ENCODE peak calls at places on chromosomes 3 and 15, in seven cellular contexts. One of them, this sample, is unnamed.
A peak's percentile ranks its signal among the peaks of the same experiment; 100 is the strongest.

GRCh38 chr3:15467227-15468181 is 40.1 kb downstream of the EAF1 start:
- DNase-seq in CD8-positive, alpha-beta T cell: no peak
- DNase-seq in AG09309: no peak
- DNase-seq in Panc1: no peak
- DNase-seq in body of pancreas: no peak
- DNase-seq in progenitor cell of endocrine pancreas: no peak
- DNase-seq in gastrocnemius medialis: peak; percentile 86
- DNase-seq in this sample: no peak

GRCh38 chr3:57164217-57164605 is 942 bp downstream of the IL17RD start:
- DNase-seq in CD8-positive, alpha-beta T cell: no peak
- DNase-seq in AG09309: no peak
- DNase-seq in progenitor cell of endocrine pancreas: no peak
- DNase-seq in gastrocnemius medialis: no peak
- DNase-seq in Panc1: no peak
- DNase-seq in body of pancreas: peak; percentile 28
- DNase-seq in this sample: no peak

GRCh38 chr15:99437315-99438221 is 128.2 kb upstream of the MEF2A start:
- DNase-seq in body of pancreas: no peak
- DNase-seq in gastrocnemius medialis: no peak
- DNase-seq in progenitor cell of endocrine pancreas: peak; percentile 6
- DNase-seq in AG09309: no peak
- DNase-seq in Panc1: no peak
- DNase-seq in CD8-positive, alpha-beta T cell: no peak
- DNase-seq in this sample: no peak

GRCh38 chr3:169323580-169324453 is 339.7 kb downstream of the MECOM start:
- DNase-seq in AG09309: no peak
- DNase-seq in gastrocnemius medialis: no peak
- DNase-seq in progenitor cell of endocrine pancreas: no peak
- DNase-seq in Panc1: no peak
- DNase-seq in CD8-positive, alpha-beta T cell: no peak
- DNase-seq in body of pancreas: no peak
- DNase-seq in this sample: peak; percentile 44

GRCh38 chr15:87959080-87959479 is 297.5 kb downstream of the NTRK3 start:
- DNase-seq in Panc1: no peak
- DNase-seq in body of pancreas: no peak
- DNase-seq in AG09309: no peak
- DNase-seq in CD8-positive, alpha-beta T cell: no peak
- DNase-seq in progenitor cell of endocrine pancreas: no peak
- DNase-seq in gastrocnemius medialis: no peak
- DNase-seq in this sample: no peak

GRCh38 chr3:132550579-132551305 is 46.3 kb upstream of the ACKR4 start:
- DNase-seq in AG09309: no peak
- DNase-seq in gastrocnemius medialis: no peak
- DNase-seq in progenitor cell of endocrine pancreas: no peak
- DNase-seq in CD8-positive, alpha-beta T cell: no peak
- DNase-seq in body of pancreas: no peak
- DNase-seq in Panc1: no peak
- DNase-seq in this sample: no peak

GRCh38 chr3:11558461-11558903 is 85.2 kb downstream of the VGLL4 start:
- DNase-seq in body of pancreas: no peak
- DNase-seq in AG09309: no peak
- DNase-seq in CD8-positive, alpha-beta T cell: no peak
- DNase-seq in Panc1: no peak
- DNase-seq in gastrocnemius medialis: no peak
- DNase-seq in progenitor cell of endocrine pancreas: no peak
- DNase-seq in this sample: no peak

GRCh38 chr3:43142472-43142871 is 36.6 kb upstream of the POMGNT2 start:
- DNase-seq in Panc1: no peak
- DNase-seq in body of pancreas: no peak
- DNase-seq in CD8-positive, alpha-beta T cell: no peak
- DNase-seq in gastrocnemius medialis: no peak
- DNase-seq in progenitor cell of endocrine pancreas: no peak
- DNase-seq in AG09309: no peak
- DNase-seq in this sample: no peak

GRCh38 chr3:141644931-141645330 is 93.2 kb upstream of the RNF7 start:
- DNase-seq in gastrocnemius medialis: peak; percentile 43
- DNase-seq in progenitor cell of endocrine pancreas: peak; percentile 20
- DNase-seq in AG09309: peak; percentile 24
- DNase-seq in CD8-positive, alpha-beta T cell: peak; percentile 32
- DNase-seq in body of pancreas: peak; percentile 75
- DNase-seq in Panc1: peak; percentile 30
- DNase-seq in this sample: no peak

GRCh38 chr15:80892414-80892813 is 97.2 kb downstream of the MESD start:
- DNase-seq in AG09309: no peak
- DNase-seq in gastrocnemius medialis: no peak
- DNase-seq in Panc1: no peak
- DNase-seq in progenitor cell of endocrine pancreas: no peak
- DNase-seq in body of pancreas: no peak
- DNase-seq in CD8-positive, alpha-beta T cell: no peak
- DNase-seq in this sample: no peak

GRCh38 chr3:132405609-132406299 is 11.5 kb upstream of the DNAJC13 start:
- DNase-seq in progenitor cell of endocrine pancreas: no peak
- DNase-seq in AG09309: no peak
- DNase-seq in body of pancreas: no peak
- DNase-seq in Panc1: no peak
- DNase-seq in CD8-positive, alpha-beta T cell: no peak
- DNase-seq in gastrocnemius medialis: no peak
- DNase-seq in this sample: no peak

GRCh38 chr3:164418426-164418825 is 659.9 kb downstream of the SI start:
- DNase-seq in Panc1: no peak
- DNase-seq in AG09309: no peak
- DNase-seq in progenitor cell of endocrine pancreas: no peak
- DNase-seq in body of pancreas: no peak
- DNase-seq in CD8-positive, alpha-beta T cell: no peak
- DNase-seq in gastrocnemius medialis: no peak
- DNase-seq in this sample: no peak

GRCh38 chr3:25843332-25843731 is 53.4 kb downstream of the OXSM start:
- DNase-seq in body of pancreas: no peak
- DNase-seq in CD8-positive, alpha-beta T cell: no peak
- DNase-seq in progenitor cell of endocrine pancreas: no peak
- DNase-seq in AG09309: no peak
- DNase-seq in gastrocnemius medialis: no peak
- DNase-seq in Panc1: no peak
- DNase-seq in this sample: no peak

GRCh38 chr15:89654847-89655805 is at the start of gene KIF7:
- DNase-seq in CD8-positive, alpha-beta T cell: no peak
- DNase-seq in AG09309: no peak
- DNase-seq in gastrocnemius medialis: no peak
- DNase-seq in body of pancreas: no peak
- DNase-seq in progenitor cell of endocrine pancreas: peak; percentile 54
- DNase-seq in Panc1: no peak
- DNase-seq in this sample: no peak

GRCh38 chr3:10333359-10333670 is 12.4 kb upstream of the SEC13 start:
- DNase-seq in CD8-positive, alpha-beta T cell: no peak
- DNase-seq in AG09309: no peak
- DNase-seq in progenitor cell of endocrine pancreas: no peak
- DNase-seq in Panc1: no peak
- DNase-seq in gastrocnemius medialis: no peak
- DNase-seq in body of pancreas: no peak
- DNase-seq in this sample: no peak

GRCh38 chr15:92820233-92821021 is 79.7 kb upstream of the CHD2 start:
- DNase-seq in body of pancreas: peak; percentile 94
- DNase-seq in Panc1: no peak
- DNase-seq in gastrocnemius medialis: peak; percentile 92
- DNase-seq in CD8-positive, alpha-beta T cell: peak; percentile 64
- DNase-seq in AG09309: no peak
- DNase-seq in progenitor cell of endocrine pancreas: peak; percentile 84
- DNase-seq in this sample: peak; percentile 58

GRCh38 chr15:80608688-80609087 is 86.4 kb upstream of the ABHD17C start:
- DNase-seq in progenitor cell of endocrine pancreas: no peak
- DNase-seq in gastrocnemius medialis: no peak
- DNase-seq in CD8-positive, alpha-beta T cell: no peak
- DNase-seq in AG09309: no peak
- DNase-seq in body of pancreas: no peak
- DNase-seq in Panc1: no peak
- DNase-seq in this sample: no peak

GRCh38 chr3:111070772-111071256 is 802 bp upstream of the NECTIN3 start:
- DNase-seq in gastrocnemius medialis: no peak
- DNase-seq in progenitor cell of endocrine pancreas: no peak
- DNase-seq in Panc1: no peak
- DNase-seq in AG09309: no peak
- DNase-seq in CD8-positive, alpha-beta T cell: no peak
- DNase-seq in body of pancreas: no peak
- DNase-seq in this sample: no peak

GRCh38 chr15:73873889-73874511 is 636 bp downstream of the TBC1D21 start:
- DNase-seq in CD8-positive, alpha-beta T cell: no peak
- DNase-seq in progenitor cell of endocrine pancreas: no peak
- DNase-seq in body of pancreas: peak; percentile 37
- DNase-seq in Panc1: peak; percentile 46
- DNase-seq in AG09309: peak; percentile 20
- DNase-seq in gastrocnemius medialis: no peak
- DNase-seq in this sample: peak; percentile 18

GRCh38 chr15:99755692-99756409 is 22.6 kb upstream of the LYSMD4 start:
- DNase-seq in Panc1: peak; percentile 54
- DNase-seq in progenitor cell of endocrine pancreas: no peak
- DNase-seq in gastrocnemius medialis: no peak
- DNase-seq in body of pancreas: peak; percentile 50
- DNase-seq in CD8-positive, alpha-beta T cell: peak; percentile 8
- DNase-seq in AG09309: peak; percentile 24
- DNase-seq in this sample: peak; percentile 18

GRCh38 chr3:72375237-72376154 is 472.7 kb downstream of the SHQ1 start:
- DNase-seq in gastrocnemius medialis: no peak
- DNase-seq in progenitor cell of endocrine pancreas: no peak
- DNase-seq in Panc1: no peak
- DNase-seq in AG09309: no peak
- DNase-seq in body of pancreas: no peak
- DNase-seq in CD8-positive, alpha-beta T cell: no peak
- DNase-seq in this sample: no peak

GRCh38 chr15:77659350-77660321 is 26.9 kb upstream of the LINGO1 start:
- DNase-seq in gastrocnemius medialis: no peak
- DNase-seq in CD8-positive, alpha-beta T cell: no peak
- DNase-seq in body of pancreas: peak; percentile 71
- DNase-seq in progenitor cell of endocrine pancreas: peak; percentile 44
- DNase-seq in AG09309: peak; percentile 7
- DNase-seq in Panc1: no peak
- DNase-seq in this sample: no peak
- TF ChIP-seq CTCF in gastrocnemius medialis: peak; percentile 6
- TF ChIP-seq CTCF in CD8-positive, alpha-beta T cell: no peak
- TF ChIP-seq CTCF in body of pancreas: peak; percentile 34
- TF ChIP-seq CTCF in progenitor cell of endocrine pancreas: peak; percentile 69
- TF ChIP-seq CTCF in AG09309: peak; percentile 40
- TF ChIP-seq CTCF in Panc1: peak; percentile 87
- TF ChIP-seq CTCF in this sample: peak; percentile 16

DNA sequence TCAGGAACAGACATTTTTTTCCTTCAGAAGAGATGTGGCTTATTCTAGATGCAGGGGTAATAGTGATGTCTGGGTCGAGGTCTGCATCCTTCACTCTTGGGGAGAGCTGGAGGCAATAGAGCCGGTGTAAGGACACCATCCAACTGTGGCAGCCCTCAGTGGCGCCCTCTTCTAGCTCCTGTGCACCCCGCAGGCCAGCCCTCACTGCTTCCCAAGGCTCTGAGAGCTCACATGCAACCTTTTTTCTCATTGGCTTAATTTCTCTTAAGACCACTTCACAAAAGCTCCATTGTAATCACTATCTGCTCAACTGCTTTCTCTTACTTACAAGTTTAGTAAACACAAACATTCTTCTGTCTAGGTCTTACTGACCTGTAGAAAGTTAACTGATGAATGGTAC is 3.9 kb upstream of the VPS8 start:
- DNase-seq in body of pancreas: no peak
- DNase-seq in AG09309: no peak
- DNase-seq in Panc1: no peak
- DNase-seq in CD8-positive, alpha-beta T cell: no peak
- DNase-seq in gastrocnemius medialis: no peak
- DNase-seq in progenitor cell of endocrine pancreas: no peak
- DNase-seq in this sample: no peak
- TF ChIP-seq CTCF in body of pancreas: no peak
- TF ChIP-seq CTCF in AG09309: peak; percentile 32
- TF ChIP-seq CTCF in Panc1: peak; percentile 49
- TF ChIP-seq CTCF in CD8-positive, alpha-beta T cell: no peak
- TF ChIP-seq CTCF in gastrocnemius medialis: no peak
- TF ChIP-seq CTCF in progenitor cell of endocrine pancreas: peak; percentile 52
- TF ChIP-seq CTCF in this sample: peak; percentile 44

GRCh38 chr3:133930341-133930933 is 34.8 kb upstream of the RAB6B start:
- DNase-seq in CD8-positive, alpha-beta T cell: no peak
- DNase-seq in Panc1: peak; percentile 25
- DNase-seq in AG09309: peak; percentile 55
- DNase-seq in body of pancreas: no peak
- DNase-seq in gastrocnemius medialis: no peak
- DNase-seq in progenitor cell of endocrine pancreas: no peak
- DNase-seq in this sample: no peak
- TF ChIP-seq CTCF in CD8-positive, alpha-beta T cell: no peak
- TF ChIP-seq CTCF in Panc1: peak; percentile 82
- TF ChIP-seq CTCF in AG09309: peak; percentile 81
- TF ChIP-seq CTCF in body of pancreas: peak; percentile 14
- TF ChIP-seq CTCF in gastrocnemius medialis: peak; percentile 49
- TF ChIP-seq CTCF in progenitor cell of endocrine pancreas: peak; percentile 78
- TF ChIP-seq CTCF in this sample: peak; percentile 86

GRCh38 chr3:38130219-38130618 is 6.7 kb downstream of the ACAA1 start:
- DNase-seq in body of pancreas: no peak
- DNase-seq in AG09309: no peak
- DNase-seq in progenitor cell of endocrine pancreas: no peak
- DNase-seq in Panc1: no peak
- DNase-seq in gastrocnemius medialis: no peak
- DNase-seq in CD8-positive, alpha-beta T cell: no peak
- DNase-seq in this sample: no peak

GRCh38 chr3:38133209-38133556 is 3.7 kb downstream of the ACAA1 start:
- DNase-seq in gastrocnemius medialis: no peak
- DNase-seq in progenitor cell of endocrine pancreas: no peak
- DNase-seq in Panc1: no peak
- DNase-seq in AG09309: no peak
- DNase-seq in CD8-positive, alpha-beta T cell: no peak
- DNase-seq in body of pancreas: no peak
- DNase-seq in this sample: no peak

GRCh38 chr3:38133557-38134405 is 3.1 kb downstream of the ACAA1 start:
- DNase-seq in body of pancreas: peak; percentile 41
- DNase-seq in AG09309: no peak
- DNase-seq in Panc1: no peak
- DNase-seq in gastrocnemius medialis: no peak
- DNase-seq in CD8-positive, alpha-beta T cell: no peak
- DNase-seq in progenitor cell of endocrine pancreas: no peak
- DNase-seq in this sample: no peak

GRCh38 chr3:38130631-38131065 is 6.3 kb downstream of the ACAA1 start:
- DNase-seq in Panc1: no peak
- DNase-seq in AG09309: no peak
- DNase-seq in CD8-positive, alpha-beta T cell: no peak
- DNase-seq in gastrocnemius medialis: no peak
- DNase-seq in progenitor cell of endocrine pancreas: no peak
- DNase-seq in body of pancreas: no peak
- DNase-seq in this sample: no peak

DNA sequence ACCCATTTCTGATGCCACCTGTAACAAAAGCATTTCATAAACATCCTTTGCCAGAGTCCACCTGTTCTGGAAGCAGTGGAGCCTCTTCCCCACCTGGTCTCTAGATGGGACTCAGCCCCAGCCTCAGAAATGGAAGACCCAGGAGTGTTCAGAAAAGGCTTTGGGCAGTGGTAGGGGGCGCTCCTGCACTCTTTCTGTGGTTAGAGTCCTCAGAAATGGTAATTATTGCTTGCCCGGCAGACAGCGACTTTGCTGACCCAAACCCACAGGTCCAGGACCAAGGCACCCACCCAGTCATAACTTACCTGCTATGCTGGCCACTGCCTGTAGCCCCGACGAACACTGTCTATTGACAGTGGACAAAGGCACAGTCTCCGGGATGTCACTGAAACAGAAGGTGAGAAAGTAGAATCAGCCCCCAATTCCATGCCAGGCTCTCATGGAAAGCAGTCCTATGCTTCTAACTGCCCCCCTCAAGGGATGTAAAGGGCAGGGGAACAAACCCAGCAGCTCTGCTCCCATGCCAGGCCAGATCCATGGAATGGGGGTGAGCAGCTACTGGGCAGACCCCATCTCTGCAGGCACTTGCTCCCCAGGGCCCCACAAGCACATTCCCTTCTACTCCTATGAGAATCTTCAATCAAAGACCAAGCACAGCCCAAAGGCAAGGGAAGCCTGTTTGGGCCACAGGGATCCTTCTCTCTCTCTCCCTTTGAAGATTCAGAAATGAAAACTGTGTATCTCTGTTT is 5.1 kb downstream of the ACAA1 start:
- DNase-seq in gastrocnemius medialis: no peak
- DNase-seq in progenitor cell of endocrine pancreas: no peak
- DNase-seq in body of pancreas: no peak
- DNase-seq in Panc1: no peak
- DNase-seq in CD8-positive, alpha-beta T cell: no peak
- DNase-seq in AG09309: no peak
- DNase-seq in this sample: no peak
- TF ChIP-seq CTCF in gastrocnemius medialis: no peak
- TF ChIP-seq CTCF in progenitor cell of endocrine pancreas: peak; percentile 53
- TF ChIP-seq CTCF in body of pancreas: no peak
- TF ChIP-seq CTCF in Panc1: peak; percentile 71
- TF ChIP-seq CTCF in CD8-positive, alpha-beta T cell: no peak
- TF ChIP-seq CTCF in AG09309: peak; percentile 62
- TF ChIP-seq CTCF in this sample: peak; percentile 63

This sample was measured in AG04450.